ENCODE peak calls at places on chromosomes 5 and 9, in four cellular contexts. J is heart left ventricle, F is IMR-90, M is A549. P is an unnamed sample. For H3K4me1, the result is how much of the 10 kb centered on the place peaks cover.

GRCh38 chr9:133553978-133554713 is 19.6 kb downstream of the ADAMTSL2 start:
- DNase-seq in J (no peak), F (no peak), M (no peak), P (no peak)

GRCh38 chr9:33029106-33029788 is 4.2 kb downstream of the DNAJA1 start:
- DNase-seq in J (no peak), F (peak), M (no peak), P (no peak)

GRCh38 chr9:95801797-95802196 is 73.7 kb upstream of the ERCC6L2 start:
- DNase-seq in J (no peak), F (no peak), M (no peak), P (no peak)

GRCh38 chr5:55985181-55985580 is 9.6 kb downstream of the IL6ST start:
- DNase-seq in J (no peak), F (no peak), M (no peak), P (no peak)

GRCh38 chr9:110543631-110544051 is 35.9 kb downstream of the SVEP1 start:
- DNase-seq in J (peak), F (no peak), M (no peak), P (no peak)

GRCh38 chr5:126235628-126236027 is 187.6 kb upstream of the GRAMD2B start:
- DNase-seq in J (no peak), F (no peak), M (no peak), P (no peak)

GRCh38 chr5:181258576-181258975 is 2.4 kb downstream of the TRIM52 start:
- DNase-seq in J (no peak), F (no peak), M (no peak), P (peak)

GRCh38 chr5:18553269-18553668 is 919.0 kb downstream of the TAF11L14 start:
- DNase-seq in J (no peak), F (no peak), M (peak), P (no peak)

GRCh38 chr9:70566743-70567142 is 152.3 kb upstream of the KLF9 start:
- DNase-seq in J (no peak), F (no peak), M (no peak), P (no peak)

GRCh38 chr5:127320032-127320945 is 29.7 kb downstream of the MEGF10 start:
- DNase-seq in J (no peak), F (no peak), M (no peak), P (no peak)

GRCh38 chr5:2960309-2960708 is 208.8 kb upstream of the IRX2 start:
- DNase-seq in J (no peak), F (no peak), M (no peak), P (no peak)

GRCh38 chr5:83540105-83540504 is 68.6 kb downstream of the VCAN start:
- DNase-seq in J (no peak), F (no peak), M (no peak), P (no peak)

GRCh38 chr5:65800775-65801174 is 78.8 kb downstream of the NLN start:
- DNase-seq in J (no peak), F (peak), M (no peak), P (no peak)

DNA sequence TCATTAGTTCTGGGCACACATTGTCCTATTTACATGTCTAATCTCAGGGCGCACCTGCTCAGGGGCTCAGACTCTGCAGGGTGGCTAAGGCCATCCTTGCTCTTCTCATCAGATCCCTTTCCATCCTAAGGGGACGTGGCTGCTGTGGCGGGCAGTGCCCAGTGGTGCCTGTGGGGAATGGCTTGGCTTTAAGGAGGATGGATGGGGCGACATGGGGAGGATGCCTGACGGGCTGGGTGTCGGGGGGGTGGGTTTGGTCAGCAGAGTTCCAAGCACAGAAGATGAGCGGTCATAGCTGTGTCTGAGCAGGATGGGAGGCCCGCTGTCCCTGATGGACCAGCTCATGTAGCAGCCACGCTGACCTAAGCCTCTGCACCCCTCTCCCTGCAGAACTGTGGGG is 40.9 kb upstream of the SUSD3 start:
- DNase-seq in J (no peak), F (no peak), M (no peak), P (peak)
- TF ChIP-seq POLR2A in J (no peak), F (no peak), M (no peak), P (no peak)

GRCh38 chr9:75139201-75139600 is 50.9 kb downstream of the OSTF1 start:
- DNase-seq in J (no peak), F (no peak), M (no peak), P (no peak)

GRCh38 chr9:75134495-75134894 is 46.2 kb downstream of the OSTF1 start:
- DNase-seq in J (no peak), F (no peak), M (no peak), P (no peak)

GRCh38 chr9:75140261-75140660 is 51.9 kb downstream of the OSTF1 start:
- DNase-seq in J (no peak), F (no peak), M (no peak), P (no peak)

GRCh38 chr9:75142208-75142607 is 53.9 kb downstream of the OSTF1 start:
- DNase-seq in J (no peak), F (no peak), M (no peak), P (no peak)

DNA sequence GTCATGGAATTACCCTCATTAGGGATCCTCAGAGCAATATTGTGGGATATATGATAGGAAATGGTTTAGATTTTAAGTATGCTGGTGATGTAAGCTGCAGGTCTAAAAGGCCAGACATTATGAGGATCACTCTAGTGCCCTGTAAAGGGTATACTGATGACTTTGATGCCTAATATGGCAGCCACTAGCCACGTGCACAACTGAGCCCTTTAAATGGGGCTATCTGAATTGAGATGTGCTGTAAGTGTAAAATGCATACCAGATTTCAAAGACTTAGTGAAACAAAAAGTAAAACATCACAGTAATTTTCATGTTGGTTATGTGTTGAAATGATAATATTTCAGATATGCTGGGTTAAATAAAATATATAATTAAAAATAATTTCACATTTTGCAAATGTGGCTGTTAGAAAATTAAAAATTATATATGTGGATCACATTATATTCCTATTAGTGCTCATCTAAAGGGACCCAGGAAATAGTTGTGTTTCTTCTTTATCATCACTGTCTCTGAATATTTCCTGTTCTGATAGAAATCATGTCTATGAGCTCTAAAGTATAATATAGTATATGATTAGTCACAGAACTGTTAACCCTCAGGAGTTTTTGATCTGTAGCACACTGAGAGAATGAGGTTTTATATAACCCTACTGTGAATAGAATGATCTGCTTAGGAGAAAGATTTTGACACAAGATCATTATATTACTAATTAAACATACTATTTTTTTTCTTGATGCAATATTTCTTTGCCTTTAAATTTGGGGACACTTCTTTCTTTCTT is 50.1 kb downstream of the OSTF1 start:
- DNase-seq in J (no peak), F (no peak), M (no peak), P (no peak)
- H3K4me1 ChIP-seq in J (under half), F (under half), M (under half), P (half or more)

DNA sequence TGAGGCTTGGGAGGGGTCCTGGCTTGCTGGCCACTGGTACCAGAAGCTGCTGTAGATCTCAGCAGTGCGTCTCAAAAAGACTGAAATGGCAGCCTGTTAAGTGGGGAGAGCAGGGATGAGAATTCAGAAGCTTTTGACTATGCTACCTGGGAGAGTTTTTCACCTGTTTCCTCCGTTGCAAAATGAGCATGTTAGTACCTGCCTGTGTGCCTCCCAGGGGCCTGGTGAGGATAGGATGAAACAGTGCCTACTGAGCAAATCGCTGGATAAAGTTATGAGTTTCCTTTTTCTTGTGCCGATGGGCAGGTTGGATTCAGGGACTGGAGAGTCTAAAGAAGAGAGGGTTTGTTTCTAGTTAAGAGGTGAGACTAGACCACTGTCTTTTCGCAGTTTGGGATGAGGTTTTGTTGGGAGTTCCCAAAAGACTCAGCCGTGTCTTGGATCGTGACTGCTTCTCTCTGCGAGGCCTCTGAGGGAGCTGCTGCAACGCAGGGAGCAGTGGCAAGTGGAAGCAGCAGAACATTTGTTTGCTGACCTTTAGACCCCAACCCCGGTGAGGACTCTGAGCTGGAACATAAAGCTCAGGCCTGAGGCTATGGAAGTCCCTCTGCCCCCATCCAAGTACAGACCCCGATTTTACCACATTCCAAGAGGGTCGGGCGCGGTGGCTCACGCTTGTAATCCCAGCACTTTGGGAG is 1.4 kb downstream of the RALGPS1 start:
- DNase-seq in J (no peak), F (no peak), M (no peak), P (peak)
- H3K4me3 ChIP-seq in J (peak), F (no peak), M (no peak), P (peak)

GRCh38 chr9:127396808-127397721 is at the start of gene SLC2A8:
- DNase-seq in J (peak), F (peak), M (peak), P (peak)
- TF ChIP-seq POLR2A in J (peak), F (peak), M (peak), P (no peak)